ENCODE peak calls at places on chromosomes 13 and 19, in eight cellular contexts. A is neuronal stem cell, S is thoracic aorta, B is neural progenitor cell, M is tibial nerve, U is ovary, Y is left lung, G is suprapubic skin. J is an unnamed sample.

GRCh38 chr19:18408053-18408476 is 10.6 kb upstream of the LRRC25 start:
- DNase-seq in M (no peak), G (no peak), U (no peak), A (no peak), Y (no peak), S (no peak), B (peak), J (no peak)

GRCh38 chr13:41064493-41064892 is 3.2 kb downstream of the WBP4 start:
- DNase-seq in M (no peak), G (no peak), B (no peak), A (no peak), Y (no peak), U (no peak), S (no peak), J (no peak)

GRCh38 chr13:30739646-30740642 is 4.6 kb downstream of the ALOX5AP start:
- DNase-seq in Y (no peak), G (peak), M (no peak), S (no peak), U (no peak), B (peak), A (no peak), J (no peak)

GRCh38 chr19:54646331-54646841 is 16.1 kb downstream of the LILRB1 start:
- DNase-seq in M (no peak), S (no peak), Y (no peak), G (no peak), B (no peak), U (no peak), A (no peak), J (no peak)

GRCh38 chr13:46281779-46282178 is 70.1 kb downstream of the LRRC63 start:
- DNase-seq in A (no peak), G (no peak), S (no peak), M (no peak), Y (no peak), U (no peak), B (no peak), J (no peak)

GRCh38 chr19:29965529-29965928 is 23.5 kb downstream of the URI1 start:
- DNase-seq in M (no peak), Y (no peak), S (no peak), U (no peak), B (no peak), G (no peak), A (no peak), J (no peak)

GRCh38 chr19:41993612-41994483 is at the start of gene ATP1A3:
- DNase-seq in M (no peak), B (peak), G (no peak), Y (peak), S (no peak), U (no peak), A (peak), J (peak)

GRCh38 chr19:811511-812048 is 10.2 kb downstream of the PLPPR3 start:
- DNase-seq in G (no peak), M (no peak), Y (no peak), A (no peak), U (no peak), S (no peak), B (no peak), J (no peak)

GRCh38 chr19:51887522-51888498 is at the start of gene ZNF577:
- DNase-seq in Y (peak), A (peak), U (peak), S (peak), G (peak), B (peak), M (peak), J (peak)

GRCh38 chr19:51737924-51738323 is 13.8 kb downstream of the FPR1 start:
- DNase-seq in A (no peak), U (no peak), M (no peak), Y (no peak), G (no peak), B (no peak), S (no peak), J (no peak)

GRCh38 chr19:31448221-31448657 is 99.0 kb upstream of the TSHZ3 start:
- DNase-seq in G (peak), U (peak), M (peak), A (no peak), S (no peak), Y (peak), B (no peak), J (no peak)

GRCh38 chr19:44576843-44577565 is 36.4 kb upstream of the IGSF23 start:
- DNase-seq in U (no peak), B (peak), Y (no peak), A (no peak), M (no peak), G (no peak), S (no peak), J (no peak)

GRCh38 chr13:107545946-107546502 is 669.3 kb downstream of the LIG4 start:
- DNase-seq in M (no peak), B (no peak), A (no peak), G (no peak), S (no peak), U (no peak), Y (no peak), J (no peak)

GRCh38 chr19:35142531-35143230 is 374 bp upstream of the FXYD7 start:
- DNase-seq in M (no peak), A (no peak), B (peak), G (no peak), Y (no peak), S (no peak), U (peak), J (peak)

GRCh38 chr13:49840266-49840665 is 47.8 kb upstream of the KPNA3 start:
- DNase-seq in G (no peak), B (no peak), M (no peak), S (no peak), Y (peak), U (no peak), A (no peak), J (no peak)

GRCh38 chr13:109113427-109113826 is 484.0 kb downstream of the MYO16 start:
- DNase-seq in Y (no peak), A (no peak), B (no peak), U (no peak), M (no peak), S (no peak), G (no peak), J (no peak)

GRCh38 chr13:38303816-38304215 is 45.8 kb upstream of the UFM1 start:
- DNase-seq in U (no peak), M (no peak), S (no peak), B (no peak), G (no peak), Y (no peak), A (no peak), J (no peak)

GRCh38 chr19:39498262-39499081 is at the start of gene DLL3:
- DNase-seq in Y (no peak), S (no peak), M (no peak), U (no peak), G (no peak), B (peak), A (no peak), J (no peak)
- H3K27ac ChIP-seq in Y (no peak), S (no peak), M (no peak), U (no peak), G (no peak), B (no peak), A (no peak), J (no peak)

GRCh38 chr19:3466630-3467029 is 13.7 kb downstream of the SMIM24 start:
- DNase-seq in A (no peak), Y (no peak), B (no peak), M (no peak), U (no peak), S (peak), G (no peak), J (no peak)
- H3K27ac ChIP-seq in A (no peak), Y (no peak), B (no peak), M (no peak), U (peak), S (peak), G (no peak), J (no peak)

GRCh38 chr19:2695288-2695866 is 7.1 kb downstream of the GNG7 start:
- DNase-seq in A (no peak), M (no peak), S (no peak), U (no peak), G (no peak), Y (no peak), B (no peak), J (peak)
- H3K27ac ChIP-seq in A (no peak), M (peak), S (no peak), U (peak), G (peak), Y (peak), B (peak), J (peak)

GRCh38 chr13:85771856-85772255 is 27.4 kb downstream of the SLITRK6 start:
- DNase-seq in U (no peak), A (no peak), B (no peak), M (no peak), Y (no peak), S (no peak), G (no peak), J (no peak)
- H3K27ac ChIP-seq in U (no peak), A (no peak), B (no peak), M (no peak), Y (no peak), S (no peak), G (no peak), J (no peak)

DNA sequence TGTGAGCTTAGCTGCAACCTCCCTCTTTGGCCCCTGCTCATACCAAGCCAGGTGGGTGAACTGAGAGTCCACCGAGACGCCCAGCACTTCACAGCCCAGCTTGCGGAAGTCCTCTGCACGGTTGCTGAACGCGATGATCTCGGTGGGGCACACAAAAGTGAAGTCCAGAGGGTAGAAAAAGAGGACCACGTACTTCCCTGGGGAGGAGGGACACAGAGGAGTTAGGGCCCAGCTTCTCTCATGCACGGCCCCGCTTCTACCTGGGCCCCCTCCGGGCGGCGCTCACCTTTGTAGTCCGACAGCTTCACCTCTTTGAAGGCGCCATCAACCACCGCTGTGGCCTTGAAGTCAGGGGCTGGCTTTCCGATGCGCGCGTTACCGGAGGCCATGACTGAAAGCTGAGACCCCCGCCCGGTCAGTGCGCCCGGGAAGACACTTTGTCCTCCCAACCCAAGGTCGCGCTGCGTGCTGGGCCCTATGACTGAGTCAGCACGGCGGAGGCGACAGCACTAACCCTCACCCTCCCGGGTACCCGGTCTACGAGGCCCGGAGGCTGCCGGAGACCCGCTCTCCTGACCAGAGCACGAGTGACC is 631 bp downstream of the PRDX2 start:
- DNase-seq in U (no peak), M (no peak), G (no peak), Y (no peak), A (no peak), B (peak), S (no peak), J (no peak)
- H3K27ac ChIP-seq in U (peak), M (peak), G (peak), Y (peak), A (peak), B (no peak), S (peak), J (peak)

GRCh38 chr13:113187905-113188595 is 20.4 kb downstream of the PCID2 start:
- DNase-seq in B (no peak), Y (no peak), S (no peak), A (no peak), U (no peak), M (no peak), G (no peak), J (no peak)

GRCh38 chr13:113192902-113193301 is 15.6 kb downstream of the PCID2 start:
- DNase-seq in Y (no peak), B (no peak), S (no peak), G (no peak), M (no peak), A (no peak), U (no peak), J (no peak)

GRCh38 chr13:113195360-113195759 is 13.1 kb downstream of the PCID2 start:
- DNase-seq in B (no peak), M (no peak), Y (no peak), S (no peak), A (no peak), U (no peak), G (no peak), J (no peak)

GRCh38 chr13:113196970-113197737 is 11.3 kb downstream of the PCID2 start:
- DNase-seq in S (no peak), A (no peak), M (no peak), U (no peak), G (no peak), Y (no peak), B (no peak), J (no peak)

DNA sequence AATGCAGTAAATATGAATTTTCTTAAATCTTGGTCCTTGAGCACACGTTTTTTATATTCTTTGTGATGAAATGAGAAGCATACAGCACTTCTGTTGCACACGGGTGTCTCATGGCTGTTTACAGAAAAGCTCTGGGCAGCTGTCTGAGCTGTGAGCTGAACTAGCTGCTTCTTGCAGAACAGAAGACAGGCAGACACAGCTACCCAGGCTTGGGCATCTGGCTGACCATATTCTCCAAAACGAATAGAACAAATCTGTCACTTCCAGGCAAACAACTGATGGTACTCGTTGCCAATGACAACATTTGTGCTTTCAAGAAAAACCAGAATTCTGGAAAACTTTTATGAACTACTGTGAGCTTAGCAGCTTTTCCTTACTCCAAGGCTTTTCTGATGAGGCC is 16.2 kb downstream of the PCID2 start:
- DNase-seq in U (no peak), G (no peak), A (no peak), B (no peak), S (no peak), Y (no peak), M (no peak), J (no peak)
- H3K27ac ChIP-seq in U (no peak), G (no peak), A (no peak), B (no peak), S (no peak), Y (no peak), M (no peak), J (no peak)